ENCODE peak calls at places on chromosomes 2 and 18, in four cellular contexts. L is activated CD8-positive, alpha-beta T cell treated with anti-CD3 and anti-CD28 coated beads for 36 hours; S is GM12865; D is heart left ventricle. Q is an unnamed sample.

GRCh38 chr2:174846941-174847938 is 83.0 kb upstream of the CHRNA1 start:
- DNase-seq in D (no peak), L (peak; percentile 6), S (no peak), Q (no peak)

GRCh38 chr2:230106771-230107170 is 38.0 kb upstream of the SLC16A14 start:
- DNase-seq in D (no peak), S (no peak), L (no peak), Q (no peak)

GRCh38 chr2:11745613-11746375 is 638 bp upstream of the LPIN1 start:
- DNase-seq in L (no peak), D (no peak), S (no peak), Q (no peak)

GRCh38 chr2:44974064-44974715 is 32.7 kb downstream of the SIX3 start:
- DNase-seq in L (no peak), D (no peak), S (peak; percentile 44), Q (no peak)

GRCh38 chr2:239932881-239933735 is 92.0 kb downstream of the NDUFA10 start:
- DNase-seq in S (no peak), D (peak; percentile 7), L (no peak), Q (no peak)

GRCh38 chr2:48633143-48633542 is 15.5 kb downstream of the GTF2A1L start:
- DNase-seq in S (no peak), D (no peak), L (no peak), Q (no peak)

GRCh38 chr2:45114221-45114955 is 105.1 kb upstream of the SIX2 start:
- DNase-seq in D (no peak), S (no peak), L (no peak), Q (no peak)

GRCh38 chr2:236176417-236176816 is 8.2 kb upstream of the GBX2 start:
- DNase-seq in L (peak; percentile 33), S (no peak), D (no peak), Q (no peak)

GRCh38 chr2:216838146-216838545 is 21.7 kb downstream of the TNP1 start:
- DNase-seq in S (no peak), D (peak; percentile 41), L (no peak), Q (no peak)

GRCh38 chr18:1048048-1048447 is 143.4 kb downstream of the ADCYAP1 start:
- DNase-seq in L (no peak), S (no peak), D (no peak), Q (no peak)

GRCh38 chr2:229231885-229232284 is 39.2 kb downstream of the PID1 start:
- DNase-seq in L (no peak), D (no peak), S (no peak), Q (no peak)

GRCh38 chr2:14903709-14904374 is 271.3 kb downstream of the LRATD1 start:
- DNase-seq in S (peak; percentile 68), L (peak; percentile 79), D (no peak), Q (peak; percentile 83)

GRCh38 chr2:118881490-118882129 is 34.2 kb upstream of the EN1 start:
- DNase-seq in L (peak; percentile 59), S (peak; percentile 68), D (peak; percentile 38), Q (peak; percentile 60)

GRCh38 chr18:34370704-34371405 is 146.1 kb upstream of the NOL4 start:
- DNase-seq in S (no peak), L (no peak), D (no peak), Q (no peak)

GRCh38 chr2:188766086-188766856 is 207.9 kb upstream of the COL3A1 start:
- DNase-seq in S (no peak), D (no peak), L (no peak), Q (no peak)

GRCh38 chr2:188770296-188770695 is 203.9 kb upstream of the COL3A1 start:
- DNase-seq in L (no peak), D (no peak), S (no peak), Q (no peak)

DNA sequence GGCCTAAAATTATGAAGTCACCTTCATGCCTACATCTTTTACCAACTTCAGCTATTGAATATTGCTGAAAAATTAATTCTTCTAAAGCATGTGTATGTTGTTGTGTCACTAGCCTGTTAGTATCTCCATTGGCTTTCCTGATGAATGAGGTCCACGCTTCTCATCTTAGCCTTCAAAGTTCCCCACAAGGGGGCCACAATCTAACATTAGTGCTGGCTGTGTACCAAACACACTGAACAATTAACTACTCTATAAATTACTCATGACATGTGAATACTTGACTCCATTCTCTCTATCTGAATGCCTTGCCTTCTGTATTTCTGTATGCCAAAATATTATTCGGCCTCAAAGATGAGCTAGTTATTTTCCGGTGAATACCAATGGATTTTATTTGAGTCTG is 208.7 kb upstream of the COL3A1 start:
- DNase-seq in S (peak; percentile 22), D (no peak), L (peak; percentile 8), Q (no peak)
- TF ChIP-seq CTCF in S (peak; percentile 20), D (peak; percentile 23), L (no peak), Q (peak; percentile 10)

GRCh38 chr18:77407733-77408132 is 158.1 kb downstream of the GALR1 start:
- DNase-seq in L (no peak), D (no peak), S (no peak), Q (no peak)
- TF ChIP-seq CTCF in L (no peak), D (no peak), S (no peak), Q (no peak)

GRCh38 chr18:54224379-54225014 is at the start of gene MBD2:
- DNase-seq in L (peak; percentile 96), D (peak; percentile 95), S (peak; percentile 98), Q (peak; percentile 92)
- TF ChIP-seq CTCF in L (no peak), D (peak; percentile 35), S (no peak), Q (peak; percentile 53)

DNA sequence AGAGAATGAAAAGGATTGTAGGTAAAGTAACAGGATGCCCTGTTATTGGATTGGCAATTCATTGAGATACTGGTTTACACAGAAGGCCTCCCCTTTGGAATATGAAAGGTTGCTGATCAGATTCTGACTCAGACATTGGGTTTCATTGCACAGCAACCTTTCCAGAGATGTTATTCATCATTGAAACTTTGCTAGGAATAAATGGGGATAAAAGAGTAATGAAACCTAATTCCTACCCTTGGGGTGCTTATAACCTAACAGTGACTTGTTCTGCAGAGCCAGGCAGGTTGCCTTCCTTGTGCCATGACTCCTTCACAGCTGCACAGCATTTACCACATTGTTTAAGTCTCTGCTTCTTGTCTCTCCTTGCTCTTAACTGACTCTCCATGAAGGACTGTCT is 5.0 kb downstream of the NAB1 start:
- DNase-seq in L (no peak), S (no peak), D (no peak), Q (no peak)
- TF ChIP-seq CTCF in L (no peak), S (no peak), D (no peak), Q (no peak)

GRCh38 chr2:210782222-210782621 is 225.8 kb downstream of the CPS1 start:
- DNase-seq in L (no peak), D (no peak), S (no peak), Q (no peak)
- TF ChIP-seq CTCF in L (no peak), D (no peak), S (no peak), Q (no peak)

GRCh38 chr2:135573620-135574019 is 42.3 kb downstream of the R3HDM1 start:
- DNase-seq in D (no peak), L (no peak), S (no peak), Q (no peak)
- TF ChIP-seq CTCF in D (no peak), L (no peak), S (no peak), Q (no peak)

GRCh38 chr2:29329899-29330298 is 214.7 kb downstream of the CLIP4 start:
- DNase-seq in D (no peak), L (no peak), S (peak; percentile 13), Q (no peak)
- TF ChIP-seq CTCF in D (no peak), L (no peak), S (peak; percentile 41), Q (no peak)

DNA sequence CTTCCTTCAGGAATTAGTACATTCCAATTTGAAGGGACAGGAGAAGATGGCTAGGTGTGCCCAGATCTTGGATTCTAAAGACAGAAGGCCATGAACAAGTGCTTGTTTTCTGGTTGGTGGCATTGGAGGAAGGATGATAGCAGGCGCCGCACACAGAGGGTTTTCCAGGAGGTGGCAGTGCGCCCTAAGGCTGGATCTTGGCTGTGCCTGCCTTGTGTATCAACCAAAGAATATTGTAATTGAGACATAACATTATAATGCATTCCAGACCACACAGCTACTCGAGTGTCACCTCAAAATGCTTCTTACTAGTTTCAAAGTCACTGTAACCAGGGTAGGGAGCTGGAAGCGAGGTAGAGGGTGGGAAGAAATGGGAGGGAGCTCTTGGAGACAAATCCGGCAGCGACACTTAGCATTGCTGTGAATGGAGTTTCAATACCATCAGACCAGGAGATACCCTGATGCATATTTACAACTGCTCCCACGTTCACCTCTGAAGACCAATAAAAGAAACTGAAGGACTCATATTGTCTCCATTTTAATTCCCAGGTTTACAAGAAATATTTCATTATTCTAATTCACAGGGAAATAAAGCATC is 42.5 kb downstream of the CPO start:
- DNase-seq in D (peak; percentile 72), S (peak; percentile 35), L (peak; percentile 68), Q (peak; percentile 17)
- TF ChIP-seq CTCF in D (peak; percentile 94), S (peak; percentile 56), L (peak; percentile 38), Q (peak; percentile 48)

DNA sequence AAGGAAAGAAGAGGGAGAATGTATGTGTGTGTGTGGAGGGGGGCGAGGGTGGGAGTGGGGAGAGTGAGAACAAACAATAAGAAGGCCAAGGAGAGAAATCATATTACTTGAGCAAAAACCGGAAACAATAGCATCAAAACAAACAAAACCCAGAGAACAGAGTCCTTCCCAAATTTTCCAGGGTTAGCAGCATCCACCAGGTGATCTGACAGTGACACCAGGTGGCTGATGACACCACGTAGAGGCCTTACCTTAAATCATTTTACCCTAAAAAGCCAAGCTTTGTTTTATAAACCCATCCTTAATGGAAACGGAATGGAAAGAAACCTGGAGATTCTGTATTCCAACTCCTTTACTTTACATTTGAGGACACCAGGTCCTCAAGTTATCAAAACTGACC is 42.9 kb downstream of the CDCA7 start:
- DNase-seq in D (no peak), S (peak; percentile 5), L (no peak), Q (no peak)
- TF ChIP-seq CTCF in D (no peak), S (no peak), L (no peak), Q (peak; percentile 33)

GRCh38 chr2:21930224-21930623 is 806.5 kb downstream of the TDRD15 start:
- DNase-seq in D (peak; percentile 22), L (no peak), S (no peak), Q (no peak)

GRCh38 chr2:21924640-21925285 is 801.0 kb downstream of the TDRD15 start:
- DNase-seq in L (no peak), S (peak; percentile 28), D (no peak), Q (no peak)

GRCh38 chr2:21928292-21928691 is 804.5 kb downstream of the TDRD15 start:
- DNase-seq in S (no peak), D (no peak), L (no peak), Q (no peak)
- TF ChIP-seq CTCF in S (no peak), D (peak; percentile 22), L (no peak), Q (no peak)